ENCODE peak calls at places on chromosomes 7 and 10, in four cellular contexts. K is fibroblast of the aortic adventitia, M is B cell, X is GM10248. L is an unnamed sample.

GRCh38 chr10:5975641-5976473 is 1.5 kb downstream of the IL15RA start:
- DNase-seq in K (peak), M (peak), X (peak), L (peak)

GRCh38 chr10:64733980-64734379 is 1212.8 kb downstream of the REEP3 start:
- DNase-seq in K (no peak), M (no peak), X (peak), L (peak)

GRCh38 chr10:85194685-85195084 is 866.3 kb downstream of the CCSER2 start:
- DNase-seq in K (no peak), M (no peak), X (no peak), L (no peak)

GRCh38 chr7:35729966-35730345 is 35.0 kb upstream of the HERPUD2 start:
- DNase-seq in K (no peak), M (peak), X (no peak), L (peak)

GRCh38 chr10:99941942-99942835 is 67.6 kb downstream of the DNMBP start:
- DNase-seq in K (peak), M (no peak), X (no peak), L (no peak)

GRCh38 chr7:897086-897485 is 20.7 kb downstream of the GET4 start:
- DNase-seq in K (no peak), M (no peak), X (no peak), L (no peak)

GRCh38 chr7:106217089-106217542 is 67.7 kb downstream of the NAMPT start:
- DNase-seq in K (peak), M (no peak), X (no peak), L (no peak)

GRCh38 chr10:128044961-128045832 is 81.0 kb downstream of the MKI67 start:
- DNase-seq in K (no peak), M (no peak), X (no peak), L (no peak)

GRCh38 chr7:22823142-22823497 is 471 bp upstream of the TOMM7 start:
- DNase-seq in K (no peak), M (no peak), X (no peak), L (no peak)

GRCh38 chr7:36514289-36515243 is 124.9 kb downstream of the ANLN start:
- DNase-seq in K (no peak), M (no peak), X (no peak), L (no peak)

GRCh38 chr7:105678811-105679495 is 97.7 kb upstream of the EFCAB10 start:
- DNase-seq in K (peak), M (peak), X (peak), L (peak)

GRCh38 chr7:45982912-45983719 is 62.0 kb upstream of the IGFBP3 start:
- DNase-seq in K (no peak), M (no peak), X (peak), L (no peak)

GRCh38 chr10:99658622-99659030 is 683 bp upstream of the ENTPD7 start:
- DNase-seq in K (peak), M (no peak), X (no peak), L (peak)

GRCh38 chr10:133608855-133609254 is 17.7 kb downstream of the FRG2B start:
- DNase-seq in K (no peak), M (no peak), X (no peak), L (no peak)
- TF ChIP-seq CTCF in K (no peak), M (peak), X (peak), L (peak)

GRCh38 chr7:130486114-130486962 is 5.5 kb upstream of the MEST start:
- DNase-seq in K (no peak), M (peak), X (peak), L (peak)
- TF ChIP-seq CTCF in K (no peak), M (peak), X (peak), L (peak)

GRCh38 chr7:141551080-141551772 is at the start of gene AGK:
- DNase-seq in K (peak), M (peak), X (peak), L (peak)

GRCh38 chr7:141557360-141557759 is 6.2 kb downstream of the AGK start:
- DNase-seq in K (no peak), M (no peak), X (no peak), L (no peak)

GRCh38 chr7:141550694-141551079 is 523 bp upstream of the AGK start:
- DNase-seq in K (no peak), M (no peak), X (peak), L (peak)

GRCh38 chr7:141549582-141549981 is 1.6 kb upstream of the AGK start:
- DNase-seq in K (no peak), M (no peak), X (no peak), L (no peak)

GRCh38 chr7:141551773-141552162 is 558 bp downstream of the AGK start:
- DNase-seq in K (peak), M (no peak), X (no peak), L (no peak)
- TF ChIP-seq CTCF in K (no peak), M (no peak), X (no peak), L (no peak)

GRCh38 chr10:122373108-122373507 is 1.4 kb upstream of the PLEKHA1 start:
- DNase-seq in K (no peak), M (no peak), X (no peak), L (no peak)

GRCh38 chr10:122375761-122376160 is 1.3 kb downstream of the PLEKHA1 start:
- DNase-seq in K (no peak), M (peak), X (no peak), L (no peak)

GRCh38 chr10:122374859-122375721 is 582 bp downstream of the PLEKHA1 start:
- DNase-seq in K (peak), M (peak), X (peak), L (peak)

GRCh38 chr10:122373713-122374112 is 795 bp upstream of the PLEKHA1 start:
- DNase-seq in K (peak), M (no peak), X (no peak), L (no peak)

DNA sequence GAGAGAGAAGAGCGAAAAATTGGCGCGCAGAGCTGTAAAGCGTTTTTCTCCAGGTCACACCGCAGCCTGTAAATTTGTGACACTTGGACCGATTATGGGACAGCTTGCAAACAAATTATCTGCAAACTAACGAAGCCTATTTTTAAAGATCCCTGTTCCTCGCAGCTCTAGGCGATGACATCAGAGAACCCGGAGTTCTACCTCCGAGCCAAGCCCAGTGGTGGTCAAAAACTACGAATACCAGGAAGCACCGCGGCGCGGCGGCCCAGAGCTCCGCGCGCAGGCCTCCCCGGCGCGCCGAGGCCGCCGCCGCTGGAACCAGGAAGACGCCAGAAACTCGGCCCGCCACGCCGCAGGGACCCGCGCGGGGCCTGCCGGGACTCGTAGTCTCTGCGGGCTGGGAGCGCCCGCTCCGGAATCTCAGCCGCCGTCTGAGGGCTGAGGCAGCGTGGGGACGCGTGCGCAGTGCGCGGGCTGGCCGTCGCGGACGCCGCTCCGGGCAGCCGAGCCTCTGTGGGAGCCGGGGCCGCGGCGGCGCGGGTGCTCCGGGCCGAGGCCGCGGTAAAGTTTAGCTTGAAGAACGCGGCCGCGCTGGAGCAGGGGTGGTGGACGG is at the start of gene PLEKHA1:
- DNase-seq in K (peak), M (peak), X (peak), L (peak)
- TF ChIP-seq CTCF in K (no peak), M (no peak), X (no peak), L (no peak)

DNA sequence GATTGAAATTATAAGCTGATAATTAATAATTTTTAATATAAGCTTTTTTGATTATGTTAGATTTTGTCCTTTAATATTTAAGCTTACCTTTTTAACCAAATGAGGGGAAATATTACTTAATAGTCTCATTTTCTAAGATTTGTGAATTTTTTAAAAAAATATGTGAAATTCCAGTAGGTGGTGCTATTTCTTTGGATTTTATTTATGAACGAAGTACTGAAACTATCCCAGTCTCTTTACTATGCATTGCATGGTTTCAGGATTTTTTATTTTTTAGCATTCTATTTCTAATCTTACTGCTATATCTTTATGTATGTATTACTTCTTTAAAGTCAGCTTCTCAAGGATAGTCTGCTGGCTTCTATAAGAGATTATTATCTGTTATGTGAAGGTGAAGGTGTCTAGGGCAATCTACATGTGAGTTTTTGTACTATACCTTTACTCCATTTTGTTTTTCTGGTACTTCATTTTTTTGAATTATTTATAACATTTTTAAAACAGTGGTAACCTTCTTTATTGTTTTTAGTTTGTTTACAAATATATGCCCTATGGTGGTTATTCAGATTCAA is 78.3 kb downstream of the ATRNL1 start:
- DNase-seq in K (peak), M (no peak), X (no peak), L (no peak)
- TF ChIP-seq CTCF in K (peak), M (peak), X (peak), L (peak)

GRCh38 chr10:12252882-12253546 is 57.0 kb downstream of the CDC123 start:
- DNase-seq in K (no peak), M (peak), X (peak), L (peak)
- TF ChIP-seq CTCF in K (peak), M (peak), X (peak), L (peak)

GRCh38 chr10:88472540-88472939 is 110.6 kb downstream of the RNLS start:
- DNase-seq in K (no peak), M (no peak), X (no peak), L (no peak)
- TF ChIP-seq CTCF in K (no peak), M (no peak), X (no peak), L (no peak)

DNA sequence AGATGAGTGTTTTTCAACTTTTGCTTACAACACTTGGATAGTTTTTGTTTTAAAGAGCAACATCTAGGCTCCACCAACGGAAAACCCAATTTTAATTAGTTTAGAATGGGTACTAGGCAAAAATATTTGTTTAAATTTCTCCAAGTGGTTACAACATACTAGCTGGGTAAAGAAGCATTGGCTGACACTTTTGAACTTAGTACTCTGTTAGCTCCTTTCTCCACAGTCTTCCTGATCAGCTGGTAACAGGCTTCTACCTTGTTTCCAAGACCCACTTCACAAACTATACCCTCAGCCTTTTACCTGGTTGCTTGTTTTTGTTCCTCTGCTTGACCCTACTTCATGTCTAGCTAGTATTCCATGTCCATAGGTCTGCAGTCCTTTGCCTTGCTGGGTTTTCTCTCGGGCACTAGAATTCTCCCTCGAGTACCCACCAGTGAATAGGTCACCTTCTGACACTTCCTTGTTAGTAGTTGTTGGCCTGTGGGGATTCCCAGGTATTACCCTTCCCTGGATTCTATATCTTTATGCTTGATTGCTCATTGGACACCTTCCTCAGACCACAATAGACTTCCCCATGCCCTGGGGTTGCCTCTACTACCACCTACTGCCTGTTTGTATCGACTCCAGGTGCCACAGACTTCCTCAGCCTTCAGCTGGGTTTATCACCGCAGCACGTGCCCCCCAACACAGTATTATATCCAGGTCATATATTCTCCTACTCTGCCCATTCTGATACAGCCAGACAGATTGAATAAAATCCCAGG is 42.0 kb downstream of the PRPS1L1 start:
- DNase-seq in K (no peak), M (no peak), X (no peak), L (no peak)
- TF ChIP-seq CTCF in K (no peak), M (no peak), X (no peak), L (no peak)

DNA sequence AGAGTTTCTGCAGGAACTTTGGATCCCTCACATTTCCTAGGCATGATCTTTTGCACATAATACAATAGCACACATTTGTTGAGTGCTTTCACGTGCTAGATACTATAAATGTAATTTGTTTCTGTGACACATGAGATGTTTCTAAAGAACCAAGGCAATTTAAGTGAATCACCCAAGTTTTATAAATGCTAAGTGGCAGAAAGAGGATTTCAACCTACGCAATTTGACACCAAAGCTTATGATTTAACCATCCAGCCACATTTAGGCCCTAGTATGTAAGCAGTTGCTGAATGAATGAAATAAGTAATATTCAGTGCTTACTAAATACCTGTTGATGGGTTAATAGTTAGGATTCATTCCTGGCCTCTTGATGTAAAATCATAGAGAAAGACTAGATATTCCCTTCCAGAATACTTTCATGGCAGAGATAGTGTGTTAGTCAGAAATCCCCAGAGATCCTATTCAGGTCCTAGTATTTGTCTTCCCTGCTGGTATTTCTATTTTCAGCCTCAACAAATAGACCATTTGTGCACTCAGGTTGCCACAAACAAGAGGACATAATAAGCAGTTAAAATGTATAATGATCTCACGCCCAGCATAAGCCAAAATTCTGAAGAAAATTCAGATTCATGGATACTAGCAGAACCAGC is 572.6 kb downstream of the IPMK start:
- DNase-seq in K (no peak), M (no peak), X (no peak), L (no peak)
- TF ChIP-seq CTCF in K (no peak), M (no peak), X (no peak), L (no peak)